ENCODE peak calls at places on chromosomes 2 and 18, in eight cellular contexts. I, U, V, O, E, F, H and L are unnamed samples.

GRCh38 chr2:59354498-59354897 is 1113.4 kb upstream of the FANCL start:
- DNase-seq in H (no peak), I (no peak), V (no peak), E (no peak), U (no peak), F (no peak), O (no peak), L (no peak)

GRCh38 chr2:238230699-238231098 is 9.1 kb downstream of the HES6 start:
- DNase-seq in U (no peak), F (no peak), E (no peak), H (no peak), I (no peak), O (no peak), V (no peak), L (no peak)

GRCh38 chr2:44304258-44304657 is 29.0 kb downstream of the SLC3A1 start:
- DNase-seq in H (no peak), E (no peak), U (no peak), I (no peak), F (no peak), V (no peak), O (no peak), L (no peak)

GRCh38 chr2:74555610-74556103 is 1.1 kb downstream of the DOK1 start:
- DNase-seq in V (peak; percentile 60), U (no peak), I (no peak), E (peak; percentile 46), H (no peak), O (no peak), F (no peak), L (no peak)

GRCh38 chr2:232876071-232876977 is 6.3 kb downstream of the SNORC start:
- DNase-seq in O (peak; percentile 24), V (no peak), E (peak; percentile 50), I (peak; percentile 38), U (no peak), F (no peak), H (no peak), L (no peak)

GRCh38 chr2:90207454-90208058 is 1516.1 kb downstream of the RPIA start:
- DNase-seq in I (no peak), E (peak; percentile 10), V (peak; percentile 51), U (peak; percentile 3), F (no peak), H (peak; percentile 5), O (no peak), L (no peak)

GRCh38 chr2:15641530-15641982 is 49.9 kb downstream of the DDX1 start:
- DNase-seq in U (no peak), I (no peak), E (no peak), F (no peak), O (no peak), V (no peak), H (no peak), L (no peak)

GRCh38 chr2:60359569-60359968 is 193.9 kb downstream of the BCL11A start:
- DNase-seq in V (no peak), F (no peak), H (no peak), U (no peak), E (no peak), O (no peak), I (no peak), L (no peak)

GRCh38 chr2:189163889-189164288 is 15.7 kb downstream of the COL5A2 start:
- DNase-seq in U (peak; percentile 87), F (no peak), H (peak; percentile 80), E (no peak), O (peak; percentile 93), V (no peak), I (no peak), L (no peak)

GRCh38 chr2:219844756-219845155 is 217.3 kb downstream of the SLC4A3 start:
- DNase-seq in V (peak; percentile 21), O (no peak), U (no peak), E (no peak), I (no peak), H (no peak), F (no peak), L (no peak)

GRCh38 chr2:126657146-126657635 is 1.2 kb downstream of the GYPC start:
- DNase-seq in O (peak; percentile 85), H (peak; percentile 95), I (no peak), F (no peak), U (peak; percentile 93), V (peak; percentile 90), E (no peak), L (no peak)

GRCh38 chr2:170822292-170822884 is 5.7 kb downstream of the GAD1 start:
- DNase-seq in U (no peak), I (peak; percentile 57), F (no peak), E (no peak), O (no peak), H (no peak), V (no peak), L (no peak)

GRCh38 chr2:118865106-118865505 is 17.7 kb upstream of the EN1 start:
- DNase-seq in O (no peak), H (peak; percentile 61), V (peak; percentile 62), E (peak; percentile 68), I (no peak), U (peak; percentile 55), F (no peak), L (peak; percentile 10)

GRCh38 chr2:96948483-96949152 is 37.8 kb downstream of the FAM178B start:
- DNase-seq in F (no peak), O (no peak), U (no peak), I (no peak), E (no peak), H (no peak), V (no peak), L (no peak)

GRCh38 chr2:101340141-101340541 is 31.6 kb upstream of the RNF149 start:
- DNase-seq in E (peak; percentile 13), F (no peak), H (peak; percentile 26), I (no peak), U (peak; percentile 18), V (no peak), O (peak; percentile 26), L (no peak)

GRCh38 chr2:191218292-191218898 is 26.8 kb upstream of the MYO1B start:
- DNase-seq in O (peak; percentile 83), H (peak; percentile 82), I (peak; percentile 72), V (peak; percentile 89), U (peak; percentile 85), F (peak; percentile 85), E (peak; percentile 72), L (peak; percentile 29)

GRCh38 chr2:222248818-222249217 is 50.0 kb downstream of the PAX3 start:
- DNase-seq in O (no peak), F (no peak), V (no peak), E (no peak), H (no peak), I (no peak), U (no peak), L (no peak)

GRCh38 chr2:70115646-70116442 is 28.6 kb downstream of the PCBP1 start:
- DNase-seq in V (no peak), F (no peak), U (no peak), E (peak; percentile 50), H (no peak), O (no peak), I (no peak), L (no peak)

GRCh38 chr2:169464508-169465386 is 14.5 kb upstream of the BBS5 start:
- DNase-seq in O (no peak), U (peak; percentile 17), I (no peak), V (peak; percentile 43), H (no peak), E (no peak), F (no peak), L (no peak)

GRCh38 chr2:41914936-41915335 is 132.9 kb upstream of the PKDCC start:
- DNase-seq in O (no peak), F (no peak), H (no peak), E (no peak), V (no peak), I (no peak), U (no peak), L (no peak)

GRCh38 chr2:71190959-71191943 is 35.7 kb downstream of the PAIP2B start:
- DNase-seq in F (no peak), I (no peak), E (peak; percentile 59), V (peak; percentile 52), H (peak; percentile 25), O (peak; percentile 10), U (peak; percentile 27), L (no peak)

GRCh38 chr2:205361272-205361671 is 321.0 kb upstream of the NRP2 start:
- DNase-seq in H (peak; percentile 15), F (no peak), I (no peak), O (no peak), U (no peak), E (no peak), V (no peak), L (no peak)

GRCh38 chr18:79516441-79516931 is 120.8 kb downstream of the NFATC1 start:
- DNase-seq in U (no peak), F (no peak), E (no peak), V (no peak), I (no peak), H (no peak), O (no peak), L (no peak)